ENCODE peak calls at places on chromosomes 6 and 20, in eight cellular contexts. W, Q, U, K, A, B, Y and F are unnamed samples.

GRCh38 chr20:33169176-33169794 is 1.3 kb downstream of the BPIFA2 start:
- DNase-seq in Q (no peak), A (no peak), Y (peak), U (no peak), B (no peak), W (peak), K (no peak), F (no peak)

GRCh38 chr6:39370021-39370420 is 47.5 kb upstream of the KCNK16 start:
- DNase-seq in W (no peak), Y (peak), Q (no peak), B (no peak), K (no peak), U (no peak), A (no peak), F (no peak)

GRCh38 chr20:33250666-33251065 is 14.9 kb downstream of the BPIFA1 start:
- DNase-seq in A (no peak), U (no peak), K (no peak), Q (no peak), B (no peak), W (no peak), Y (no peak), F (no peak)

GRCh38 chr20:41048475-41049242 is 20.0 kb downstream of the TOP1 start:
- DNase-seq in W (no peak), Q (peak), A (no peak), U (no peak), Y (no peak), K (no peak), B (no peak), F (no peak)

GRCh38 chr20:45967551-45968080 is 4.4 kb downstream of the ZNF335 start:
- DNase-seq in K (no peak), W (no peak), Q (no peak), A (no peak), U (no peak), B (no peak), Y (no peak), F (no peak)

GRCh38 chr20:41428285-41428684 is 61.7 kb upstream of the EMILIN3 start:
- DNase-seq in Q (peak), B (no peak), Y (peak), K (no peak), W (no peak), U (peak), A (peak), F (no peak)

GRCh38 chr6:87393026-87393622 is 14.6 kb upstream of the CFAP206 start:
- DNase-seq in Q (peak), K (no peak), A (peak), W (peak), U (peak), Y (peak), B (peak), F (peak)

GRCh38 chr6:41171908-41172307 is 9.0 kb upstream of the TREM2 start:
- DNase-seq in B (no peak), Q (no peak), Y (no peak), A (no peak), K (no peak), U (no peak), W (no peak), F (no peak)

GRCh38 chr6:127305741-127306140 is 37.7 kb downstream of the ECHDC1 start:
- DNase-seq in B (no peak), Y (no peak), K (no peak), A (no peak), W (no peak), U (no peak), Q (no peak), F (no peak)

GRCh38 chr20:37973059-37973910 is 60.0 kb downstream of the TTI1 start:
- DNase-seq in Q (no peak), U (no peak), Y (no peak), W (no peak), K (no peak), A (no peak), B (no peak), F (no peak)

GRCh38 chr6:68635706-68636513 is 828 bp downstream of the ADGRB3 start:
- DNase-seq in U (no peak), K (no peak), Y (peak), Q (no peak), A (no peak), W (no peak), B (no peak), F (no peak)
- H3K4me3 ChIP-seq in U (peak), K (peak), Y (peak), Q (peak), A (peak), W (peak), B (peak), F (peak)

GRCh38 chr20:49276201-49276894 is 1.5 kb downstream of the ZNFX1 start:
- DNase-seq in K (no peak), Y (peak), Q (peak), W (no peak), U (peak), B (peak), A (peak), F (peak)
- TF ChIP-seq CTCF in K (no peak), Y (no peak), Q (no peak), W (no peak), U (no peak), B (no peak), A (no peak), F (no peak)

GRCh38 chr20:61725966-61726365 is 339.7 kb downstream of the TAF4 start:
- DNase-seq in Y (no peak), K (no peak), W (no peak), A (no peak), B (no peak), U (no peak), Q (no peak), F (no peak)

GRCh38 chr20:61727761-61728160 is 337.9 kb downstream of the TAF4 start:
- DNase-seq in K (no peak), U (no peak), Q (no peak), W (no peak), A (no peak), B (no peak), Y (no peak), F (no peak)

GRCh38 chr20:61726979-61727378 is 338.7 kb downstream of the TAF4 start:
- DNase-seq in Q (no peak), U (no peak), B (no peak), A (no peak), W (no peak), K (no peak), Y (no peak), F (no peak)

GRCh38 chr20:61728786-61729365 is 336.8 kb downstream of the TAF4 start:
- DNase-seq in A (no peak), B (no peak), W (no peak), Y (no peak), K (no peak), U (no peak), Q (no peak), F (no peak)

GRCh38 chr20:61728326-61728725 is 337.4 kb downstream of the TAF4 start:
- DNase-seq in W (no peak), K (no peak), A (no peak), Q (no peak), U (no peak), Y (no peak), B (no peak), F (no peak)
- H3K4me3 ChIP-seq in W (no peak), K (no peak), A (no peak), Q (no peak), U (no peak), Y (no peak), B (no peak), F (no peak)

GRCh38 chr6:28496099-28496779 is 19.4 kb downstream of the GPX6 start:
- DNase-seq in B (no peak), W (no peak), Y (peak), U (no peak), Q (no peak), K (no peak), A (no peak), F (no peak)
- TF ChIP-seq CTCF in B (no peak), W (no peak), Y (peak), U (peak), Q (peak), K (no peak), A (peak), F (no peak)

GRCh38 chr6:93675856-93676255 is 256.5 kb upstream of the EPHA7 start:
- DNase-seq in Q (no peak), B (no peak), A (no peak), W (no peak), K (no peak), Y (no peak), U (no peak), F (no peak)

GRCh38 chr6:93677297-93677965 is 258.1 kb upstream of the EPHA7 start:
- DNase-seq in B (no peak), Y (peak), W (no peak), Q (no peak), K (no peak), A (no peak), U (peak), F (no peak)

GRCh38 chr6:93676506-93676905 is 257.1 kb upstream of the EPHA7 start:
- DNase-seq in Y (no peak), Q (no peak), K (no peak), W (no peak), A (no peak), U (no peak), B (no peak), F (no peak)

GRCh38 chr6:93679836-93680235 is 260.5 kb upstream of the EPHA7 start:
- DNase-seq in A (no peak), W (no peak), U (peak), Y (peak), Q (no peak), B (no peak), K (no peak), F (no peak)

DNA sequence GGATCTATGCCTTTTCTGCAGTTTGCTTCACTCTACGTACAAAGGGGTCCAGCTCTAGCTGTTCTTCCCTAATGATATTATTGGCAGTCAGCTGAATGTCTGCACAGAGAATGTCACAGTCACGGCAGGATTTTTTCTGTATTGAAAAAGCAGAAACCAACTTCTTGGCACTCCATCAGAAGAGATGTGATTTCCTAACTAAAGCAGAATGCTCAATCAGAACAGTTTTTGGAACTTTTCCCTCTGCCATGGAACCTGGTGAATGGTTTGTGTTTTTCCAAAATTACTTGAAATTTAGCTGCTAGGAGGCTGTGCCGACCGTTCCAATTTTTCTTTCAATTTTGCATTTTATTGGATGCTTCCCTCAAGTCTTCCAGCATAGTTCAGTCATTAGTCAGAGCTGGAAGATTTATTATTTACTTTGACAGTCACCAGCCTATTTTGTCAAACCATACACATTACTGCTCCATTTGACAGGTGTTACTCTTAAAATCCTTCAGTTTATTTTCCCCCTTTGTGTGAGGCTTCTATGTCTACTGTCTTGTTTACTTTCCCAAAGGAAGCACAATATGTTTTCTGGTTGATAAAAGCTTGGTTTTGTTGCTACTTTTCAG is 259.6 kb upstream of the EPHA7 start:
- DNase-seq in A (no peak), K (no peak), U (peak), Y (peak), Q (no peak), W (no peak), B (no peak), F (peak)
- H3K4me3 ChIP-seq in A (no peak), K (no peak), U (peak), Y (peak), Q (no peak), W (no peak), B (peak), F (peak)

DNA sequence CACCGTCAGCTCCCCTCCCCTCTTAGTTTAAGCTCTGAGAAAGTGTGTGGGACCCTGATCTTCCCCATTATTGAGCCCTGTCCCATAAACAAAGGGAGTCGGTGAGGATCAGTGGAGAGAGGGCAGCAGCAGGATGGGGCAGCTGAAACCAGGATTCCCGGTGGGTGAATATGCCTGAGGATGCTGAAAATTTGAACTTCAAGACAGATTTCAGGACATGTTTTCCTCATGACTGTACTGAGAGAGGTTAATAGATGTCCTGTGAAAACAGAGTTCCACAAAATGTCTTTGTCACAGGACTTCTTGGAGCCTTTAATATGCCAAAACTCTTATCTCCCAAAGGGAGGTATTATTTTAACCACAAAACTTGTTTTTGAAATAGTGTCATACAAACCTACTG is 53.5 kb upstream of the SLC22A16 start:
- DNase-seq in K (no peak), W (no peak), U (peak), A (peak), Y (peak), B (no peak), Q (peak), F (no peak)
- TF ChIP-seq CTCF in K (no peak), W (no peak), U (no peak), A (no peak), Y (no peak), B (no peak), Q (no peak), F (no peak)